ENCODE peak calls at places on chromosomes 3 and 15, in six cellular contexts. T is stimulated activated CD8-positive, alpha-beta memory T cell treated with anti-CD3 and anti-CD28 coated beads, Interleukin-4, amount 100 ng/mL, for 24 hours; O is NCI-H345; D is pulmonary artery endothelial cell; I is NCI-H1092; S is esophagus squamous epithelium. X is an unnamed sample.

GRCh38 chr15:62989366-62990055 is 53.0 kb upstream of the TPM1 start:
- DNase-seq in T (no peak), O (no peak), D (no peak), I (no peak), S (no peak), X (no peak)

GRCh38 chr3:11335056-11335608 is 62.9 kb downstream of the ATG7 start:
- DNase-seq in T (no peak), O (peak), D (peak), I (no peak), S (no peak), X (no peak)

GRCh38 chr15:68542771-68543544 is 35.8 kb upstream of the CORO2B start:
- DNase-seq in T (no peak), O (no peak), D (peak), I (no peak), S (no peak), X (no peak)

GRCh38 chr3:5160926-5161858 is 26.3 kb upstream of the EDEM1 start:
- DNase-seq in T (no peak), O (peak), D (no peak), I (no peak), S (no peak), X (no peak)

GRCh38 chr3:52293491-52294319 is 6.1 kb downstream of the GLYCTK start:
- DNase-seq in T (no peak), O (no peak), D (no peak), I (no peak), S (no peak), X (no peak)

GRCh38 chr15:67105065-67105951 is 39.9 kb downstream of the SMAD3 start:
- DNase-seq in T (no peak), O (no peak), D (peak), I (no peak), S (no peak), X (no peak)

GRCh38 chr3:67418539-67419529 is 235.6 kb downstream of the SUCLG2 start:
- DNase-seq in T (no peak), O (no peak), D (no peak), I (no peak), S (no peak), X (no peak)

GRCh38 chr15:90905306-90906180 is 2.4 kb downstream of the MAN2A2 start:
- DNase-seq in T (no peak), O (no peak), D (no peak), I (no peak), S (no peak), X (no peak)

GRCh38 chr3:197151562-197151961 is 121.9 kb upstream of the MELTF start:
- DNase-seq in T (no peak), O (peak), D (no peak), I (no peak), S (no peak), X (no peak)

GRCh38 chr3:56869157-56869889 is 67.6 kb upstream of the ARHGEF3 start:
- DNase-seq in T (no peak), O (no peak), D (no peak), I (no peak), S (no peak), X (no peak)

X was measured in GM12892.